ENCODE peak calls at places on chromosomes 4 and X, in nine cellular contexts. X is EH; R is hypothalamus; T is thoracic aorta; U is NCI-H510A treated with DMSO at 0.1 percent for 48 hours; Q is H7; G is colonic mucosa; K is activated T-cell treated with anti-CD3 and anti-CD28 coated beads, Interleukin-2, amount 50 U/mL, for 72 hours; P is AG04450. C is an unnamed sample.
A peak's percentile ranks its signal among the peaks of the same experiment; 100 is the strongest.

GRCh38 chr4:175540151-175540550 is 271.9 kb downstream of the GPM6A start:
- DNase-seq in X (no peak), R (no peak), T (no peak), U (no peak), Q (no peak), G (no peak), K (no peak), P (no peak), C (no peak)

GRCh38 chr4:87677731-87678130 is 27.7 kb downstream of the DMP1 start:
- DNase-seq in X (no peak), R (no peak), T (no peak), U (no peak), Q (no peak), G (no peak), K (no peak), P (no peak), C (no peak)

GRCh38 chr4:168162604-168163003 is 70.3 kb downstream of the ANXA10 start:
- DNase-seq in X (peak; percentile 19), R (no peak), T (no peak), U (no peak), Q (no peak), G (no peak), K (no peak), P (no peak), C (no peak)

GRCh38 chrX:129015381-129015780 is 507.9 kb downstream of the SMARCA1 start:
- DNase-seq in X (no peak), R (no peak), T (no peak), U (no peak), Q (no peak), G (no peak), K (no peak), P (no peak), C (no peak)

GRCh38 chr4:81457345-81457744 is 14.4 kb downstream of the RASGEF1B start:
- DNase-seq in X (no peak), R (no peak), T (no peak), U (no peak), Q (no peak), G (no peak), K (no peak), P (no peak), C (no peak)

GRCh38 chr4:48275247-48275646 is 5.6 kb upstream of the TEC start:
- DNase-seq in X (peak; percentile 40), R (no peak), T (no peak), U (no peak), Q (peak; percentile 61), G (no peak), K (peak; percentile 19), P (no peak), C (no peak)

GRCh38 chr4:139511320-139511719 is 44.7 kb downstream of the SETD7 start:
- DNase-seq in X (peak; percentile 13), R (no peak), T (no peak), U (no peak), Q (no peak), G (no peak), K (no peak), P (no peak), C (no peak)

GRCh38 chrX:19747672-19748610 is 139.5 kb downstream of the SH3KBP1 start:
- DNase-seq in X (no peak), R (no peak), T (no peak), U (no peak), Q (no peak), G (no peak), K (peak; percentile 77), P (no peak), C (no peak)

GRCh38 chr4:139875456-139875855 is 209.8 kb downstream of the MGST2 start:
- DNase-seq in X (no peak), R (no peak), T (no peak), U (peak; percentile 83), Q (peak; percentile 52), G (no peak), K (no peak), P (no peak), C (no peak)

GRCh38 chr4:17309567-17310268 is 202.2 kb downstream of the QDPR start:
- DNase-seq in X (peak; percentile 74), R (no peak), T (no peak), U (no peak), Q (no peak), G (no peak), K (no peak), P (no peak), C (no peak)

GRCh38 chrX:44872319-44872816 is 620 bp upstream of the KDM6A start:
- DNase-seq in X (no peak), R (peak; percentile 52), T (no peak), U (peak; percentile 47), Q (peak; percentile 74), G (peak; percentile 63), K (peak; percentile 33), P (no peak), C (no peak)

GRCh38 chr4:3293410-3294391 is 880 bp downstream of the RGS12 start:
- DNase-seq in X (peak; percentile 7), R (no peak), T (no peak), U (no peak), Q (peak; percentile 53), G (peak; percentile 23), K (no peak), P (no peak), C (no peak)

GRCh38 chr4:137740192-137740591 is 207.9 kb upstream of the PCDH18 start:
- DNase-seq in X (peak; percentile 24), R (no peak), T (no peak), U (no peak), Q (no peak), G (no peak), K (no peak), P (no peak), C (no peak)

GRCh38 chr4:178296669-178297068 is 854.4 kb upstream of the AGA start:
- DNase-seq in X (no peak), R (no peak), T (no peak), U (no peak), Q (no peak), G (no peak), K (no peak), P (no peak), C (no peak)

GRCh38 chrX:24982306-24982965 is 33.3 kb downstream of the ARX start:
- DNase-seq in X (peak; percentile 33), R (no peak), T (no peak), U (no peak), Q (no peak), G (no peak), K (no peak), P (no peak), C (no peak)

GRCh38 chrX:74536142-74537010 is 78.0 kb downstream of the RLIM start:
- DNase-seq in X (peak; percentile 86), R (peak; percentile 63), T (peak; percentile 60), U (peak; percentile 66), Q (peak; percentile 85), G (peak; percentile 77), K (peak; percentile 40), P (peak; percentile 71), C (peak; percentile 24)

GRCh38 chr4:112099701-112100289 is 45.5 kb upstream of the FAM241A start:
- DNase-seq in X (peak; percentile 67), R (no peak), T (no peak), U (peak; percentile 14), Q (peak; percentile 40), G (no peak), K (no peak), P (peak; percentile 42), C (peak; percentile 23)

GRCh38 chr4:52192697-52193096 is 141.6 kb downstream of the SPATA18 start:
- DNase-seq in X (peak; percentile 8), R (no peak), T (no peak), U (no peak), Q (no peak), G (no peak), K (no peak), P (no peak), C (no peak)

GRCh38 chrX:120316587-120317283 is 5.5 kb upstream of the TMEM255A start:
- DNase-seq in X (peak; percentile 35), R (no peak), T (no peak), U (no peak), Q (no peak), G (no peak), K (no peak), P (no peak), C (no peak)

GRCh38 chrX:9131066-9131465 is 97.1 kb upstream of the FAM9B start:
- DNase-seq in X (no peak), R (no peak), T (no peak), U (no peak), Q (no peak), G (no peak), K (peak; percentile 29), P (no peak), C (no peak)

GRCh38 chr4:171594293-171594692 is 218.9 kb upstream of the GALNTL6 start:
- DNase-seq in X (no peak), R (no peak), T (no peak), U (no peak), Q (no peak), G (no peak), K (no peak), P (no peak), C (no peak)

C was measured in RPMI8226.